ENCODE peak calls at places on chromosomes 11 and 22, in nine cellular contexts. M is GM20000, F is right lobe of liver, L is GM12878, U is fibroblast of pulmonary artery, G is upper lobe of left lung, W is AG04450, J is RWPE1, R is endothelial cell. H is an unnamed sample.

GRCh38 chr11:18704698-18705097 is 6.1 kb downstream of the TMEM86A start:
- DNase-seq in J (no peak), W (no peak), R (no peak), U (no peak), G (no peak), L (no peak), F (no peak), M (no peak), H (no peak)

GRCh38 chr11:103803062-103803461 is 233.4 kb upstream of the DDI1 start:
- DNase-seq in W (no peak), U (peak), G (no peak), M (no peak), F (no peak), J (no peak), L (no peak), R (no peak), H (no peak)

GRCh38 chr11:117535870-117536411 is 208.3 kb downstream of the CEP164 start:
- DNase-seq in G (no peak), F (no peak), J (no peak), W (no peak), M (no peak), R (no peak), U (no peak), L (no peak), H (no peak)

GRCh38 chr11:64248578-64248977 is 1.8 kb upstream of the PPP1R14B start:
- DNase-seq in W (no peak), F (no peak), G (no peak), J (no peak), R (no peak), U (no peak), M (no peak), L (no peak), H (no peak)

GRCh38 chr22:36493690-36494110 is 12.3 kb upstream of the TXN2 start:
- DNase-seq in F (peak), G (peak), R (no peak), J (no peak), L (peak), W (no peak), U (no peak), M (peak), H (no peak)

GRCh38 chr11:120525285-120526085 is 13.9 kb downstream of the GRIK4 start:
- DNase-seq in R (no peak), M (no peak), U (no peak), J (no peak), L (no peak), G (no peak), W (no peak), F (peak), H (no peak)

GRCh38 chr11:40877256-40877655 is 582.2 kb downstream of the LRRC4C start:
- DNase-seq in U (no peak), W (no peak), G (no peak), M (no peak), L (no peak), R (no peak), F (no peak), J (peak), H (no peak)

GRCh38 chr22:25077964-25078363 is 121.7 kb upstream of the CRYBB3 start:
- DNase-seq in F (no peak), G (no peak), R (no peak), J (no peak), L (no peak), M (no peak), U (no peak), W (no peak), H (no peak)

GRCh38 chr22:29030618-29031235 is 30.9 kb downstream of the C22orf31 start:
- DNase-seq in R (peak), U (peak), L (no peak), W (no peak), G (peak), F (peak), J (peak), M (no peak), H (no peak)

GRCh38 chr22:41256898-41257260 is 16.1 kb upstream of the CHADL start:
- DNase-seq in F (no peak), J (no peak), U (peak), L (no peak), W (no peak), G (no peak), M (no peak), R (peak), H (no peak)

GRCh38 chr11:35316161-35316560 is 103.2 kb downstream of the SLC1A2 start:
- DNase-seq in G (no peak), L (no peak), W (no peak), F (no peak), J (no peak), U (no peak), R (no peak), M (no peak), H (no peak)

GRCh38 chr11:122900803-122901202 is 18.2 kb downstream of the JHY start:
- DNase-seq in G (no peak), L (no peak), W (no peak), J (no peak), U (peak), R (no peak), F (no peak), M (peak), H (no peak)

GRCh38 chr22:31504282-31504681 is 7.9 kb downstream of the SFI1 start:
- DNase-seq in L (no peak), F (no peak), R (no peak), J (no peak), W (no peak), U (peak), M (no peak), G (no peak), H (no peak)

DNA sequence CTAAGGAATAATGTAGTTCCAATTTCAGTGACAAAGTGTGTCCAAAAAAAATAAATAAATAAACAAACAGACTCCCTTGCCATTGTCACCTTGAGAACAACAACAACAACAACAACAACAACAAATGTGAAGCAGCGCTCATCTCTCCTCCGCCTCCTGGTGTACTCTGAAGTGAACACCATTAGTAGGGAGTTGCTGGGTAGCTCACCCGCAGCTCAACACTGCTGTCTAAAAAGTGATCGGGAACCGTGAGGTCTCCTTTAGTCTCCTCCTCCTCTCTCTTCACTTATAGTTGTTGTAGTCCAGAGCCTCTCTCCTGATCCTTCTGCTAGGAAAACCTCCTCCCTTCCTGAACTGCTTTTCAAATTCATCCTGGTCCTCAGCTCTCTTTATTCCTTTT is 215.2 kb downstream of the PGR start:
- DNase-seq in R (no peak), U (no peak), M (no peak), L (no peak), W (no peak), F (no peak), G (no peak), J (no peak), H (no peak)
- TF ChIP-seq CTCF in R (no peak), U (no peak), M (no peak), L (no peak), W (no peak), F (no peak), G (no peak), J (no peak), H (no peak)

DNA sequence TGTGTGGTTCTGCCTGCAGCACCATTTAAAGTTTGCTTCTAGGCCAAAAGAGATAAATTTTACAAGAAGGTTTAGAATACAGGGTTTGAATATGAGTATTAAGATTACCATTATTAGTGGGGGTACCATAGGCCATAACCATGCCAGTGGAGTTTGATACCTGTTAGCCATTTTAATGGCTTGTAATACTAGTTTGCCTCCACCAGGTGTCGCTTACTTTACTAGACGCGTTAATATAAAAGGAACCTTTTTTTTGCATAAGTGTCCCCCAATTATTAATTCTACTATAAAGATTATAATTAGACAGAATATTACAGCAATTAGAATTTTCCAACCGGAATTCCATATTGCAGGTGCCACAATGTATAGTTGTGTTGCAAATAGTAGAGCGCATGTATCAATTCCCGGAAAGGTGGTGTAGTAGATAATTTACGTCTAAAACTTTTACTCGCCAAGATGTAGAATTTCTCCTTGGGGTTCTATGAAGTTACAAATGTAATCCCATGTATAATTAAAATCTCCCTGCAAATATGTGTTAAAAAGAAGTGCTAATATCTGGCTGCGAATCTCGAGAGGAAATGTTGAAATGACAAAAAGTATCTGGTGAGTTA is 16.1 kb downstream of the MS4A6E start:
- DNase-seq in W (no peak), U (peak), L (no peak), F (no peak), G (no peak), M (no peak), J (no peak), R (no peak), H (no peak)
- TF ChIP-seq CTCF in W (peak), U (peak), L (peak), F (peak), G (peak), M (peak), J (peak), R (peak), H (no peak)

DNA sequence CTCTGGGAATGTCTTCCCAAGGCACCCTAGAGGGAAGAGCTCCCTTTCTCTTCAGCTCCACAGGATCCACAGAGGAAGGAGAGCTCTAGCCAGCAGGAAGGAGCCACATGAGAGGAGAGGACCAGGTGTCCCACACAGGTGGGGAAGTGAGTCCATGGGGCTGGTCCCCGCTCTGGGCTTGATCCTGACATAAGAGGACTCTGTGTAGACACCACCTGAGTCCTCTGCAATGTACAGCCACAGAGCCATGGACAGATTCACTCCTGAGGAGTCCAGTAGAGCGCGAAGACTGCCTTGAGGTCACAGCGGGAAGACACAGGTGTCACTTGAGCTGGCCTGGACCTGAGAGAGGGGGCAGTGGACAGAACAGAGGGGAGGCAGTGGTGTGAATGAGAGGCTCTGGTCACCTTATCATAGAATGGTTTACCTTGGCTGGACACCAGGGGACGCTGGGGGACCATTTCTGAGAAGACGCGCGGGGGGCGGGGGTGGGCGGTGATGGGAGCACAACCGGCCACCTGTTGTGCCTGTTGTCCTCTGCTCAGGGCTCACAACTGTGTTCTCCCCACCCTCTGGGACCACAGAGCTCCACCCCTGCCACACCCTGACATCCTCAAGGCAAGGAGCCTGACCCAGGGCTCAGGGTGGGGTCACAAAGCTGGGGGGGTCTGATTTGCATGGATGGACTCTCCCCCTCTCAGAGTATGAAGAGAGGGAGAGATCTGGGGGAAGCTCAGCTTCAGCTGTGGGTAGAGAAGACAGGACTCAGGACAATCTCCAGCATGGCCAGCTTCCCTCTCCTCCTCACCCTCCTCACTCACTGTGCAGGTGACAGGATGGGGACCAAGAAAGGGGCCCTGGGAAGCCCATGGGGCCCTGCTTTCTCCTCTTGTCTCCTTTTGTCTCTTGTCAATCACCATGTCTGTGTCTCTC is 128.2 kb downstream of the ZNF280B start:
- DNase-seq in G (no peak), L (no peak), M (peak), R (peak), J (no peak), W (no peak), F (no peak), U (no peak), H (no peak)
- TF ChIP-seq CTCF in G (no peak), L (no peak), M (peak), R (no peak), J (no peak), W (no peak), F (no peak), U (no peak), H (no peak)

GRCh38 chr22:20571078-20571503 is 63.7 kb downstream of the MED15 start:
- DNase-seq in J (no peak), U (no peak), W (no peak), R (no peak), F (no peak), L (no peak), G (no peak), M (no peak), H (no peak)

GRCh38 chr22:20573176-20573829 is 65.9 kb downstream of the MED15 start:
- DNase-seq in U (peak), G (no peak), M (no peak), F (no peak), L (no peak), J (no peak), W (no peak), R (no peak), H (no peak)

GRCh38 chr22:20573830-20574615 is 66.6 kb downstream of the MED15 start:
- DNase-seq in J (no peak), G (no peak), L (no peak), U (no peak), W (no peak), R (no peak), F (no peak), M (no peak), H (no peak)

GRCh38 chr22:20571531-20572007 is 64.2 kb downstream of the MED15 start:
- DNase-seq in G (no peak), J (no peak), F (peak), L (no peak), U (peak), M (peak), R (peak), W (no peak), H (no peak)

DNA sequence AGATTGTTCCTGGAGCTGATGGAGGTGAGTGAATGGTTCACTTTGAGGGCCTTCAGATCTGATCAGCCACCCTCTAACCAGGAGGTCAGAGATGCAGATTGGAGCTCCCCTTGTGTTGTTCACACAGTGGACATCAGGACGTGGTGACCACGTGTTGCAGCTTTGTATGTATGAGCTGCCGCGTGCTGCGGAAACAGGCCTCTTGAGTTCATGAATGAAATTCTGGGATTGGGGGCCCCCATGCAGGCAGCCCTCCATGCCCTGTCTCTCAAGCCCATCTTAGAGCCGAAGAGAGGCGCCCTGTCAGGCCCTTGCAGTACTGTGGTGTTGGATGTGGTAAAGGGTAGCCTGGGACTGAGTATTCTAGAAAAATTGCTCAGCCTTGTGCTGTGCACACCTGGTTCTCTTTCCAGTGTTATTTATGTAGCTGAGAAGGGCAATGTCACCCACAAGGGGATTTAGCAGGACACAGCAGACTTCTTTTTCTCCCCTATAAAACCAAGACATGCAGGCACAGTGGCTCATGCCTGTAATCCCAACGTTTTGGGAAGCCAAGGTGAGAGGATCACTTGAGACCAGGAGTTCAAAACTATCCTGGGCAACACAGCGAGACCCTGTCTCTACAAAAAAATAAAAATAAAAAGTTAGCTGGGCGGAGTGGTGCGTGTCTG is 64.9 kb downstream of the MED15 start:
- DNase-seq in L (no peak), J (no peak), W (no peak), G (no peak), R (no peak), M (no peak), F (peak), U (no peak), H (no peak)
- TF ChIP-seq CTCF in L (no peak), J (no peak), W (no peak), G (no peak), R (no peak), M (no peak), F (no peak), U (no peak), H (no peak)

DNA sequence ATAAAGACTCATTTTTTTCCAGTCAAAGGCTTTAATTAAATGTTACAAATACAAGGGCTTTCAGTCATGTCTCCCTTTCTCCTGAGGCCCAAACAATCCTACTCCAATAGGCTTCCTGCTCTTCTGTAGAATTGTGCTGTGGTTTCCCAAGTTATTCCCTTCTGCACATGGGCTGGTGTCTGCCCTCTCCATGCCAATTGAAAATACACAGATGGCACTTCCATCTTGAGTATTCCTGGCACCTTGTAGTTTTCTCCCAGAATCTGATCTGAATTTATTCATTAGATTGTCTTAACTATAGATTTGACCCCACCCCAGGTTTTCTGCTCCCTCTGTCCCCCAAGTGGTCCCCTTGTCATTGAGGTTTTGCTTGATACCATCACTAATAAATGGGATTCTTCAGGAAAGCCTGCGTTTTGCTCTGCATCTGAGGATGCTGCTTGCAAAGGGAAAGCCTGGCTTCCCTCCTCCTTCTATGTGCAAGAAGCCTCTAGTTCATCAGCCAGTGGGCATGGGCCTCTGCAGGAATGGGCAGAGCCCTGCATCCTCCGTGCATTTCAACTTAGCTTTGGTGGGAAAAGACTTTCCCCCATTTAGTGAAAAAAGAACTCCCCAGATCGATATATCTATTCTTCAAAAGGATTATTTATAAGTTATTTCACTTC is 926.7 kb downstream of the NTM start:
- DNase-seq in R (no peak), M (no peak), G (no peak), L (no peak), U (no peak), W (no peak), F (no peak), J (no peak), H (no peak)
- TF ChIP-seq CTCF in R (no peak), M (no peak), G (no peak), L (no peak), U (no peak), W (no peak), F (no peak), J (no peak), H (no peak)

H was measured in AG04449.